ENCODE peak calls at places on chromosomes 13 and 19, in six cellular contexts. R is NCI-H1092, Z is heart right ventricle, S is Ammon's horn, O is SHP77, N is DMS153. Q is an unnamed sample.
A peak's percentile ranks its signal among the peaks of the same experiment; 100 is the strongest.

GRCh38 chr13:27298849-27299248 is 28.2 kb downstream of the RASL11A start:
- DNase-seq in N (no peak), R (no peak), S (no peak), Z (no peak), O (no peak), Q (peak; percentile 71)

GRCh38 chr13:45295536-45295935 is 45.4 kb downstream of the TPT1 start:
- DNase-seq in O (no peak), R (no peak), Z (peak; percentile 23), S (no peak), N (no peak), Q (no peak)

GRCh38 chr19:55487884-55488687 is at the start of gene SSC5D:
- DNase-seq in Z (no peak), O (no peak), S (peak; percentile 54), N (no peak), R (no peak), Q (peak; percentile 43)

GRCh38 chr19:49057636-49058234 is at the start of gene CGB7:
- DNase-seq in N (no peak), R (no peak), Z (peak; percentile 76), O (no peak), S (peak; percentile 15), Q (no peak)

GRCh38 chr19:3801412-3802096 is 15.4 kb upstream of the MATK start:
- DNase-seq in O (no peak), N (peak; percentile 34), Z (peak; percentile 46), R (peak; percentile 35), S (peak; percentile 72), Q (peak; percentile 66)

GRCh38 chr19:54160182-54160811 is 776 bp upstream of the LENG1 start:
- DNase-seq in R (no peak), Z (no peak), O (no peak), S (no peak), N (no peak), Q (peak; percentile 35)

GRCh38 chr13:30934381-30934780 is 1.9 kb downstream of the TEX26 start:
- DNase-seq in R (no peak), O (no peak), N (no peak), Z (no peak), S (no peak), Q (no peak)

GRCh38 chr13:70188567-70188966 is 80.3 kb upstream of the KLHL1 start:
- DNase-seq in R (no peak), Z (no peak), O (no peak), N (no peak), S (no peak), Q (no peak)